ENCODE peak calls at places on chromosomes 13 and 19, in six cellular contexts. U is non-pigmented ciliary epithelial cell, B is pons, Q is heart right ventricle, V is B cell, G is HT1080. O is an unnamed sample.

GRCh38 chr19:12786149-12786870 is 5.0 kb upstream of the JUNB start:
- DNase-seq in Q (peak), G (no peak), U (no peak), V (peak), B (peak), O (peak)

GRCh38 chr19:40822161-40822560 is 23.2 kb downstream of the EGLN2 start:
- DNase-seq in V (no peak), U (no peak), Q (no peak), B (no peak), G (no peak), O (no peak)

GRCh38 chr19:39543477-39543857 is 3.5 kb upstream of the EID2 start:
- DNase-seq in B (no peak), Q (no peak), U (no peak), G (no peak), V (no peak), O (no peak)

GRCh38 chr13:33711441-33711840 is 106.5 kb upstream of the RFC3 start:
- DNase-seq in Q (no peak), U (no peak), V (no peak), G (no peak), B (no peak), O (no peak)

GRCh38 chr13:32830632-32831031 is 185.6 kb upstream of the KL start:
- DNase-seq in U (no peak), Q (no peak), V (no peak), B (no peak), G (no peak), O (no peak)

GRCh38 chr13:28059214-28059613 is 41.2 kb downstream of the FLT3 start:
- DNase-seq in Q (no peak), V (no peak), U (no peak), B (peak), G (no peak), O (no peak)

GRCh38 chr13:31213681-31214289 is 14.0 kb downstream of the B3GLCT start:
- DNase-seq in U (no peak), V (no peak), B (no peak), G (no peak), Q (no peak), O (no peak)

GRCh38 chr19:17575871-17576757 is 20.7 kb downstream of the COLGALT1 start:
- DNase-seq in U (no peak), V (no peak), B (no peak), G (no peak), Q (no peak), O (no peak)

GRCh38 chr13:92413452-92413851 is 813.2 kb upstream of the GPC6 start:
- DNase-seq in B (no peak), V (no peak), Q (no peak), U (no peak), G (no peak), O (no peak)

GRCh38 chr19:33197591-33198000 is 3.5 kb downstream of the LRP3 start:
- DNase-seq in B (no peak), V (no peak), G (no peak), Q (no peak), U (no peak), O (no peak)

GRCh38 chr19:53927745-53928144 is 18.7 kb downstream of the CACNG7 start:
- DNase-seq in B (no peak), G (peak), V (no peak), Q (no peak), U (peak), O (no peak)

GRCh38 chr13:99351772-99352171 is 44.6 kb upstream of the GPR183 start:
- DNase-seq in G (no peak), V (no peak), Q (no peak), U (no peak), B (no peak), O (no peak)

GRCh38 chr19:46209051-46209450 is 20.5 kb upstream of the IGFL1 start:
- DNase-seq in V (no peak), G (no peak), B (no peak), Q (no peak), U (no peak), O (no peak)

GRCh38 chr19:45607071-45608029 is 5.3 kb upstream of the GPR4 start:
- DNase-seq in U (no peak), Q (peak), B (peak), V (peak), G (peak), O (peak)

GRCh38 chr19:18046066-18046718 is 38.2 kb downstream of the ARRDC2 start:
- DNase-seq in V (no peak), G (peak), U (peak), B (no peak), Q (no peak), O (no peak)

GRCh38 chr19:4083677-4084546 is 17.2 kb upstream of the ZBTB7A start:
- DNase-seq in V (no peak), Q (no peak), G (no peak), B (peak), U (no peak), O (no peak)

GRCh38 chr19:42154471-42155323 is 22.5 kb upstream of the POU2F2 start:
- DNase-seq in Q (no peak), B (no peak), V (peak), U (no peak), G (no peak), O (no peak)

GRCh38 chr13:96052655-96053002 is 572 bp downstream of the UGGT2 start:
- DNase-seq in G (peak), Q (no peak), B (peak), U (peak), V (no peak), O (peak)

GRCh38 chr19:13366529-13367143 is 139.6 kb downstream of the CACNA1A start:
- DNase-seq in G (peak), Q (no peak), U (no peak), B (peak), V (no peak), O (peak)

GRCh38 chr13:51818771-51819511 is 15.0 kb upstream of the DHRS12 start:
- DNase-seq in V (no peak), G (peak), Q (no peak), B (peak), U (no peak), O (peak)

GRCh38 chr19:54208784-54209057 is 8.1 kb downstream of the RPS9 start:
- DNase-seq in B (no peak), G (peak), V (no peak), U (no peak), Q (no peak), O (no peak)

GRCh38 chr19:12956446-12957388 is at the start of gene GADD45GIP1:
- DNase-seq in G (peak), Q (peak), U (no peak), V (peak), B (no peak), O (peak)

GRCh38 chr19:5533257-5533656 is 34.5 kb downstream of the TINCR start:
- DNase-seq in B (no peak), U (no peak), Q (no peak), V (no peak), G (no peak), O (no peak)

GRCh38 chr19:437027-437426 is 23.8 kb downstream of the SHC2 start:
- DNase-seq in U (no peak), B (no peak), Q (no peak), G (no peak), V (no peak), O (no peak)

GRCh38 chr13:44281252-44282000 is 92.2 kb upstream of the SERP2 start:
- DNase-seq in B (no peak), V (no peak), G (no peak), U (no peak), Q (no peak), O (no peak)

GRCh38 chr19:15253076-15253475 is 20.8 kb upstream of the EPHX3 start:
- DNase-seq in V (no peak), G (no peak), B (no peak), Q (no peak), U (no peak), O (no peak)

GRCh38 chr13:20182231-20182846 is 10.4 kb downstream of the GJB2 start:
- DNase-seq in G (peak), V (peak), Q (no peak), U (peak), B (peak), O (peak)

GRCh38 chr19:34381399-34382251 is 16.6 kb downstream of the GPI start:
- DNase-seq in Q (no peak), B (no peak), U (no peak), G (no peak), V (no peak), O (no peak)

GRCh38 chr19:33421368-33421767 is 47.9 kb downstream of the CEBPG start:
- DNase-seq in Q (no peak), G (no peak), B (no peak), V (no peak), U (no peak), O (no peak)

GRCh38 chr13:86974995-86975328 is 696.2 kb upstream of the SLITRK5 start:
- DNase-seq in Q (no peak), G (no peak), U (no peak), B (no peak), V (no peak), O (no peak)

GRCh38 chr19:40613669-40614594 is 12.8 kb downstream of the LTBP4 start:
- DNase-seq in V (peak), Q (peak), B (no peak), U (no peak), G (peak), O (no peak)

GRCh38 chr19:1474011-1474764 is 4.8 kb downstream of the C19orf25 start:
- DNase-seq in V (no peak), B (peak), G (no peak), Q (peak), U (no peak), O (peak)

O was measured in globus pallidus.